ENCODE peak calls at places on chromosome 10, in five cellular contexts. One of them, this sample, is unnamed.

GRCh38 chr10:79933961-79934360 is 14.9 kb downstream of the SFTPD start:
- DNase-seq in dermis blood vessel endothelial cell: peak; percentile 88
- DNase-seq in Ammon's horn: no peak
- DNase-seq in hypothalamus: no peak
- DNase-seq in activated T-cell treated with anti-CD3 and anti-CD28 coated beads for 1 hour: no peak
- DNase-seq in this sample: no peak

GRCh38 chr10:5524721-5525531 is at the start of gene CALML3:
- DNase-seq in dermis blood vessel endothelial cell: no peak
- DNase-seq in Ammon's horn: no peak
- DNase-seq in hypothalamus: no peak
- DNase-seq in activated T-cell treated with anti-CD3 and anti-CD28 coated beads for 1 hour: no peak
- DNase-seq in this sample: no peak

GRCh38 chr10:108465871-108466641 is 1301.5 kb upstream of the SORCS1 start:
- DNase-seq in dermis blood vessel endothelial cell: no peak
- DNase-seq in Ammon's horn: peak; percentile 7
- DNase-seq in hypothalamus: no peak
- DNase-seq in activated T-cell treated with anti-CD3 and anti-CD28 coated beads for 1 hour: no peak
- DNase-seq in this sample: peak; percentile 36

GRCh38 chr10:89525556-89525955 is 9.8 kb downstream of the SLC16A12 start:
- DNase-seq in dermis blood vessel endothelial cell: no peak
- DNase-seq in Ammon's horn: no peak
- DNase-seq in hypothalamus: no peak
- DNase-seq in activated T-cell treated with anti-CD3 and anti-CD28 coated beads for 1 hour: no peak
- DNase-seq in this sample: no peak

GRCh38 chr10:3806603-3807002 is 21.6 kb upstream of the KLF6 start:
- DNase-seq in dermis blood vessel endothelial cell: peak; percentile 82
- DNase-seq in Ammon's horn: no peak
- DNase-seq in hypothalamus: no peak
- DNase-seq in activated T-cell treated with anti-CD3 and anti-CD28 coated beads for 1 hour: no peak
- DNase-seq in this sample: no peak

GRCh38 chr10:132604686-132605085 is 67.1 kb downstream of the INPP5A start:
- DNase-seq in dermis blood vessel endothelial cell: no peak
- DNase-seq in Ammon's horn: no peak
- DNase-seq in hypothalamus: no peak
- DNase-seq in activated T-cell treated with anti-CD3 and anti-CD28 coated beads for 1 hour: no peak
- DNase-seq in this sample: no peak

GRCh38 chr10:123606006-123606405 is 60.1 kb upstream of the GPR26 start:
- DNase-seq in dermis blood vessel endothelial cell: no peak
- DNase-seq in Ammon's horn: no peak
- DNase-seq in hypothalamus: no peak
- DNase-seq in activated T-cell treated with anti-CD3 and anti-CD28 coated beads for 1 hour: no peak
- DNase-seq in this sample: no peak

GRCh38 chr10:100006241-100006886 is 3.4 kb downstream of the DNMBP start:
- DNase-seq in dermis blood vessel endothelial cell: peak; percentile 95
- DNase-seq in Ammon's horn: no peak
- DNase-seq in hypothalamus: no peak
- DNase-seq in activated T-cell treated with anti-CD3 and anti-CD28 coated beads for 1 hour: no peak
- DNase-seq in this sample: no peak

GRCh38 chr10:97000487-97001182 is 168.5 kb downstream of the LCOR start:
- DNase-seq in dermis blood vessel endothelial cell: no peak
- DNase-seq in Ammon's horn: no peak
- DNase-seq in hypothalamus: no peak
- DNase-seq in activated T-cell treated with anti-CD3 and anti-CD28 coated beads for 1 hour: no peak
- DNase-seq in this sample: no peak

GRCh38 chr10:79375321-79376077 is 28.2 kb downstream of the PPIF start:
- DNase-seq in dermis blood vessel endothelial cell: no peak
- DNase-seq in Ammon's horn: no peak
- DNase-seq in hypothalamus: no peak
- DNase-seq in activated T-cell treated with anti-CD3 and anti-CD28 coated beads for 1 hour: no peak
- DNase-seq in this sample: no peak

GRCh38 chr10:6299234-6299633 is 96.5 kb downstream of the PFKFB3 start:
- DNase-seq in dermis blood vessel endothelial cell: no peak
- DNase-seq in Ammon's horn: no peak
- DNase-seq in hypothalamus: no peak
- DNase-seq in activated T-cell treated with anti-CD3 and anti-CD28 coated beads for 1 hour: no peak
- DNase-seq in this sample: peak; percentile 30

GRCh38 chr10:12377891-12378290 is 28.5 kb downstream of the CAMK1D start:
- DNase-seq in dermis blood vessel endothelial cell: no peak
- DNase-seq in Ammon's horn: peak; percentile 19
- DNase-seq in hypothalamus: no peak
- DNase-seq in activated T-cell treated with anti-CD3 and anti-CD28 coated beads for 1 hour: no peak
- DNase-seq in this sample: no peak

GRCh38 chr10:34780818-34781380 is 34.2 kb downstream of the PARD3 start:
- DNase-seq in dermis blood vessel endothelial cell: peak; percentile 66
- DNase-seq in Ammon's horn: no peak
- DNase-seq in hypothalamus: no peak
- DNase-seq in activated T-cell treated with anti-CD3 and anti-CD28 coated beads for 1 hour: no peak
- DNase-seq in this sample: peak; percentile 14

GRCh38 chr10:71238626-71239025 is 26.3 kb downstream of the UNC5B start:
- DNase-seq in dermis blood vessel endothelial cell: no peak
- DNase-seq in Ammon's horn: no peak
- DNase-seq in hypothalamus: no peak
- DNase-seq in activated T-cell treated with anti-CD3 and anti-CD28 coated beads for 1 hour: no peak
- DNase-seq in this sample: no peak

GRCh38 chr10:116274141-116274861 is 1.3 kb upstream of the GFRA1 start:
- DNase-seq in dermis blood vessel endothelial cell: peak; percentile 26
- DNase-seq in Ammon's horn: no peak
- DNase-seq in hypothalamus: no peak
- DNase-seq in activated T-cell treated with anti-CD3 and anti-CD28 coated beads for 1 hour: no peak
- DNase-seq in this sample: peak; percentile 14

GRCh38 chr10:88117869-88118632 is 254.6 kb downstream of the PTEN start:
- DNase-seq in dermis blood vessel endothelial cell: peak; percentile 13
- DNase-seq in Ammon's horn: no peak
- DNase-seq in hypothalamus: no peak
- DNase-seq in activated T-cell treated with anti-CD3 and anti-CD28 coated beads for 1 hour: no peak
- DNase-seq in this sample: no peak

GRCh38 chr10:78187371-78187770 is 153.7 kb downstream of the RPS24 start:
- DNase-seq in dermis blood vessel endothelial cell: no peak
- DNase-seq in Ammon's horn: no peak
- DNase-seq in hypothalamus: no peak
- DNase-seq in activated T-cell treated with anti-CD3 and anti-CD28 coated beads for 1 hour: no peak
- DNase-seq in this sample: no peak

GRCh38 chr10:74011762-74012161 is 13.8 kb downstream of the VCL start:
- DNase-seq in dermis blood vessel endothelial cell: peak; percentile 65
- DNase-seq in Ammon's horn: peak; percentile 42
- DNase-seq in hypothalamus: no peak
- DNase-seq in activated T-cell treated with anti-CD3 and anti-CD28 coated beads for 1 hour: no peak
- DNase-seq in this sample: no peak

GRCh38 chr10:101672536-101672935 is 22.4 kb downstream of the FBXW4 start:
- DNase-seq in dermis blood vessel endothelial cell: no peak
- DNase-seq in Ammon's horn: peak; percentile 75
- DNase-seq in hypothalamus: no peak
- DNase-seq in activated T-cell treated with anti-CD3 and anti-CD28 coated beads for 1 hour: no peak
- DNase-seq in this sample: no peak

GRCh38 chr10:64090865-64091264 is 569.7 kb downstream of the REEP3 start:
- DNase-seq in dermis blood vessel endothelial cell: no peak
- DNase-seq in Ammon's horn: no peak
- DNase-seq in hypothalamus: no peak
- DNase-seq in activated T-cell treated with anti-CD3 and anti-CD28 coated beads for 1 hour: no peak
- DNase-seq in this sample: no peak

GRCh38 chr10:100338434-100339036 is 8.5 kb upstream of the SCD start:
- DNase-seq in dermis blood vessel endothelial cell: peak; percentile 76
- DNase-seq in Ammon's horn: peak; percentile 85
- DNase-seq in hypothalamus: no peak
- DNase-seq in activated T-cell treated with anti-CD3 and anti-CD28 coated beads for 1 hour: peak; percentile 75
- DNase-seq in this sample: peak; percentile 66

GRCh38 chr10:4683838-4684237 is 142.2 kb upstream of the AKR1E2 start:
- DNase-seq in dermis blood vessel endothelial cell: no peak
- DNase-seq in Ammon's horn: no peak
- DNase-seq in hypothalamus: no peak
- DNase-seq in activated T-cell treated with anti-CD3 and anti-CD28 coated beads for 1 hour: no peak
- DNase-seq in this sample: no peak

GRCh38 chr10:126841341-126841902 is 63.8 kb upstream of the DOCK1 start:
- DNase-seq in dermis blood vessel endothelial cell: no peak
- DNase-seq in Ammon's horn: no peak
- DNase-seq in hypothalamus: no peak
- DNase-seq in activated T-cell treated with anti-CD3 and anti-CD28 coated beads for 1 hour: no peak
- DNase-seq in this sample: no peak

GRCh38 chr10:63430091-63430998 is 35.4 kb downstream of the JMJD1C start:
- DNase-seq in dermis blood vessel endothelial cell: peak; percentile 85
- DNase-seq in Ammon's horn: no peak
- DNase-seq in hypothalamus: no peak
- DNase-seq in activated T-cell treated with anti-CD3 and anti-CD28 coated beads for 1 hour: no peak
- DNase-seq in this sample: no peak

GRCh38 chr10:89563861-89564478 is 28.6 kb upstream of the SLC16A12 start:
- DNase-seq in dermis blood vessel endothelial cell: peak; percentile 69
- DNase-seq in Ammon's horn: peak; percentile 58
- DNase-seq in hypothalamus: no peak
- DNase-seq in activated T-cell treated with anti-CD3 and anti-CD28 coated beads for 1 hour: no peak
- DNase-seq in this sample: no peak

GRCh38 chr10:123043409-123043925 is 34.7 kb downstream of the ACADSB start:
- DNase-seq in dermis blood vessel endothelial cell: peak; percentile 79
- DNase-seq in Ammon's horn: peak; percentile 90
- DNase-seq in hypothalamus: no peak
- DNase-seq in activated T-cell treated with anti-CD3 and anti-CD28 coated beads for 1 hour: peak; percentile 4
- DNase-seq in this sample: peak; percentile 24

GRCh38 chr10:117409549-117410283 is 34.5 kb upstream of the PDZD8 start:
- DNase-seq in dermis blood vessel endothelial cell: no peak
- DNase-seq in Ammon's horn: no peak
- DNase-seq in hypothalamus: no peak
- DNase-seq in activated T-cell treated with anti-CD3 and anti-CD28 coated beads for 1 hour: no peak
- DNase-seq in this sample: no peak

GRCh38 chr10:110163192-110163773 is 44.1 kb upstream of the MXI1 start:
- DNase-seq in dermis blood vessel endothelial cell: no peak
- DNase-seq in Ammon's horn: no peak
- DNase-seq in hypothalamus: no peak
- DNase-seq in activated T-cell treated with anti-CD3 and anti-CD28 coated beads for 1 hour: no peak
- DNase-seq in this sample: no peak

GRCh38 chr10:7130191-7130911 is 280.5 kb downstream of the SFMBT2 start:
- DNase-seq in dermis blood vessel endothelial cell: no peak
- DNase-seq in Ammon's horn: no peak
- DNase-seq in hypothalamus: no peak
- DNase-seq in activated T-cell treated with anti-CD3 and anti-CD28 coated beads for 1 hour: no peak
- DNase-seq in this sample: no peak

GRCh38 chr10:11330383-11331020 is 280.9 kb downstream of the USP6NL start:
- DNase-seq in dermis blood vessel endothelial cell: peak; percentile 84
- DNase-seq in Ammon's horn: peak; percentile 63
- DNase-seq in hypothalamus: no peak
- DNase-seq in activated T-cell treated with anti-CD3 and anti-CD28 coated beads for 1 hour: no peak
- DNase-seq in this sample: no peak

GRCh38 chr10:82621680-82622079 is 746.7 kb downstream of the NRG3 start:
- DNase-seq in dermis blood vessel endothelial cell: no peak
- DNase-seq in Ammon's horn: no peak
- DNase-seq in hypothalamus: no peak
- DNase-seq in activated T-cell treated with anti-CD3 and anti-CD28 coated beads for 1 hour: no peak
- DNase-seq in this sample: no peak

GRCh38 chr10:6023661-6024333 is 38.4 kb downstream of the IL2RA start:
- DNase-seq in dermis blood vessel endothelial cell: no peak
- DNase-seq in Ammon's horn: no peak
- DNase-seq in hypothalamus: no peak
- DNase-seq in activated T-cell treated with anti-CD3 and anti-CD28 coated beads for 1 hour: no peak
- DNase-seq in this sample: no peak

GRCh38 chr10:85612378-85612775 is 754.2 kb downstream of the GRID1 start:
- DNase-seq in dermis blood vessel endothelial cell: no peak
- DNase-seq in Ammon's horn: no peak
- DNase-seq in hypothalamus: no peak
- DNase-seq in activated T-cell treated with anti-CD3 and anti-CD28 coated beads for 1 hour: no peak
- DNase-seq in this sample: no peak

GRCh38 chr10:327889-328809 is 192.9 kb downstream of the ZMYND11 start:
- DNase-seq in dermis blood vessel endothelial cell: no peak
- DNase-seq in Ammon's horn: no peak
- DNase-seq in hypothalamus: no peak
- DNase-seq in activated T-cell treated with anti-CD3 and anti-CD28 coated beads for 1 hour: no peak
- DNase-seq in this sample: no peak

GRCh38 chr10:49568235-49568634 is 29.3 kb upstream of the ERCC6 start:
- DNase-seq in dermis blood vessel endothelial cell: no peak
- DNase-seq in Ammon's horn: no peak
- DNase-seq in hypothalamus: no peak
- DNase-seq in activated T-cell treated with anti-CD3 and anti-CD28 coated beads for 1 hour: no peak
- DNase-seq in this sample: no peak

GRCh38 chr10:28139138-28139537 is 140.3 kb upstream of the ODAD2 start:
- DNase-seq in dermis blood vessel endothelial cell: peak; percentile 84
- DNase-seq in Ammon's horn: no peak
- DNase-seq in hypothalamus: no peak
- DNase-seq in activated T-cell treated with anti-CD3 and anti-CD28 coated beads for 1 hour: no peak
- DNase-seq in this sample: no peak

GRCh38 chr10:13614530-13615332 is 28.0 kb downstream of the PRPF18 start:
- DNase-seq in dermis blood vessel endothelial cell: no peak
- DNase-seq in Ammon's horn: no peak
- DNase-seq in hypothalamus: no peak
- DNase-seq in activated T-cell treated with anti-CD3 and anti-CD28 coated beads for 1 hour: no peak
- DNase-seq in this sample: no peak

GRCh38 chr10:86371116-86371515 is 4.5 kb upstream of the GRID1 start:
- DNase-seq in dermis blood vessel endothelial cell: no peak
- DNase-seq in Ammon's horn: no peak
- DNase-seq in hypothalamus: no peak
- DNase-seq in activated T-cell treated with anti-CD3 and anti-CD28 coated beads for 1 hour: no peak
- DNase-seq in this sample: no peak

GRCh38 chr10:119706521-119707278 is 19.1 kb upstream of the INPP5F start:
- DNase-seq in dermis blood vessel endothelial cell: no peak
- DNase-seq in Ammon's horn: no peak
- DNase-seq in hypothalamus: no peak
- DNase-seq in activated T-cell treated with anti-CD3 and anti-CD28 coated beads for 1 hour: no peak
- DNase-seq in this sample: no peak